ENCODE peak calls at places on chromosome 17, in six cellular contexts. B is H9, J is neuronal stem cell, N is IMR-90, O is mesenchymal stem cell, K is H1. R is an unnamed sample.

GRCh38 chr17:71286625-71287024 is 834.2 kb upstream of the SOX9 start:
- DNase-seq in B (peak; percentile 50), J (no peak), N (no peak), O (no peak), K (no peak), R (no peak)

GRCh38 chr17:7929158-7930029 is at the start of gene KCNAB3:
- DNase-seq in B (peak; percentile 93), J (peak; percentile 69), N (peak; percentile 69), O (peak; percentile 67), K (no peak), R (peak; percentile 38)

GRCh38 chr17:41962768-41963434 is 3.7 kb upstream of the CNP start:
- DNase-seq in B (peak; percentile 92), J (peak; percentile 79), N (peak; percentile 53), O (peak; percentile 71), K (peak; percentile 66), R (peak; percentile 74)

GRCh38 chr17:82959990-82960418 is 119.4 kb upstream of the METRNL start:
- DNase-seq in B (peak; percentile 24), J (no peak), N (no peak), O (no peak), K (no peak), R (no peak)

GRCh38 chr17:76270770-76271668 is 5.9 kb downstream of the UBALD2 start:
- DNase-seq in B (no peak), J (no peak), N (no peak), O (no peak), K (no peak), R (peak; percentile 31)

GRCh38 chr17:69588316-69588715 is 173.8 kb downstream of the MAP2K6 start:
- DNase-seq in B (no peak), J (no peak), N (no peak), O (no peak), K (no peak), R (no peak)

GRCh38 chr17:64073771-64074703 is 53.6 kb upstream of the ICAM2 start:
- DNase-seq in B (no peak), J (no peak), N (no peak), O (no peak), K (no peak), R (no peak)

GRCh38 chr17:76271669-76272540 is 6.8 kb downstream of the UBALD2 start:
- DNase-seq in B (peak; percentile 79), J (no peak), N (no peak), O (peak; percentile 41), K (no peak), R (peak; percentile 38)

GRCh38 chr17:68600881-68601564 is at the start of gene FAM20A:
- DNase-seq in B (peak; percentile 68), J (no peak), N (no peak), O (peak; percentile 16), K (no peak), R (no peak)

GRCh38 chr17:28105501-28105900 is 63.0 kb downstream of the NLK start:
- DNase-seq in B (no peak), J (no peak), N (no peak), O (no peak), K (no peak), R (no peak)

GRCh38 chr17:77831497-77832179 is 126.9 kb upstream of the TNRC6C start:
- DNase-seq in B (no peak), J (no peak), N (peak; percentile 77), O (peak; percentile 55), K (no peak), R (no peak)

DNA sequence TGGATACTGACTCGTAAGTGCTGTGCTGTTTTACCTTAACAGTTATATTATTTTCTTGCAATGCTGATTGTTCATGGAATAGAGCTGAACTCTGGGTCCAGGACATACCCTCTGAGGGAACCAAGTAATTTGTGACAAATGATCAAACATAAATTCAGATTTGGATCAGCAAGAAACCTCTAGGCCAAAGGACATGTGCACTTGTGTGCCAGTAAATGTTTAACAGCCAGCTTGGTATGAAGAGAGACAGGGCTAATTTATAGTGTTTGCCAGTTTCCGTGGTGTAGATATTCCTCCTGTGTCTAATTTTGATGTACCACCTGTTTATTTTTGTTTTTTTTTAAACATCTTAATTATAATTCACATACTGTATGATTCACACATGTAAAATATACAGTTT is 30.8 kb upstream of the MRC2 start:
- DNase-seq in B (no peak), J (no peak), N (no peak), O (no peak), K (no peak), R (no peak)
- H3K14ac ChIP-seq in B (no peak overlapping the region), J (no peak overlapping the region), N (no peak overlapping the region), O (no peak overlapping the region), K (no peak overlapping the region), R (no peak overlapping the region)

GRCh38 chr17:80624864-80625263 is 80.2 kb downstream of the RPTOR start:
- DNase-seq in B (no peak), J (no peak), N (no peak), O (no peak), K (no peak), R (no peak)
- H3K14ac ChIP-seq in B (no peak overlapping the region), J (no peak overlapping the region), N (no peak overlapping the region), O (no peak overlapping the region), K (no peak overlapping the region), R (no peak overlapping the region)

DNA sequence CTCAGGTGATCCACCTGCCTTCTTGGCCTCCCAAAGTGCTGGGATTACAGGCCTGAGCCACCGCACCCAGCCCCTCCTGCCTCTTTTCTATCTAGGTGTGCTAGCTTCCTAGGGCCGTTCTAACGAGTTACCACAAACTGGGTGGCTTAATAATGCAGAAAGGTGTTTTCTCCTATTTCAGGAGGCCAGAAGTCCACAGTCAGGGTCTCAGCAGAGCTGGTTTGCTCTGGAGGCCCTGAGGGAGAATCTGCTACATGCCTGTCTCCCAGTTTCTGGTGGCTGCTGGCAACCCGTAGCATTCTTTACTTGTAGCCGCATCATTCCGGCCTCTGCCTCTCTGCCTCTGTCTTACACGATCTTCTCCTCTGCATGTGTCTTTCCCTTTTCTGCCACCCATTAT is 89.2 kb downstream of the NTN1 start:
- DNase-seq in B (no peak), J (no peak), N (no peak), O (no peak), K (no peak), R (peak; percentile 90)
- H3K14ac ChIP-seq in B (peak overlapping the region; percentile 39), J (no peak overlapping the region), N (no peak overlapping the region), O (no peak overlapping the region), K (no peak overlapping the region), R (no peak overlapping the region)

DNA sequence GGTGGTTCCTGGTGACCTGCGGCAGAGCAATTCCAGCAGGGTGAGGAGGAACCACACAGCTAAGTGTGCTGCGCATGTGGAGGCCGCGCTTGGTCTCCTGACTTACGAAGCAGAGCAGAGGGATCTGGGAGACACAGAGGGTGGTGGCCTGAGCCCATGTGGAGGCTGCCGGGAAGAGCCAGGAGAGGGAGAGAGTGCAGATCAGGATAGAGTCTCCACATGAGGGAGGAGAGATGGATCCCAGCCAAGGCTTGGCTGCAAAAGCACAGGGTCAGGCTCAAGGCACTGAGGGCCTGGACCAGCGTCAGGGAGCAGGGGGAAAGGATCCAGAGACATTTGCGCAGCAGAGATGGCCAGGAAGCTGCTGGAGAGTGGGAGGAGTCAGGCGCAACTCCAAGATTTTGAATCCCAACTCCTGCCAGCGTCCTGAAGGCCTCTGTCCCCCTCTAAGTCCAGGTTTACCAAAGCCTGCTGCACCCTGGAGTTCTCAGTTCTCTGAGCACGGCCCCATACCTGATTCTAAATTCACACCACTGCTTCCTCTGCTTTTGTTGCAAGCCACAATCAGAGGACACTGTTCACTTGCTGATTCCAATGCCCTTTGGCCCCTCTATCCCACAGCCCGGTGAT is 11.3 kb upstream of the MLLT6 start:
- DNase-seq in B (peak; percentile 25), J (no peak), N (peak; percentile 51), O (peak; percentile 17), K (no peak), R (no peak)
- H3K14ac ChIP-seq in B (peak overlapping the region; percentile 4), J (no peak overlapping the region), N (peak overlapping the region; percentile 59), O (no peak overlapping the region), K (no peak overlapping the region), R (no peak overlapping the region)

DNA sequence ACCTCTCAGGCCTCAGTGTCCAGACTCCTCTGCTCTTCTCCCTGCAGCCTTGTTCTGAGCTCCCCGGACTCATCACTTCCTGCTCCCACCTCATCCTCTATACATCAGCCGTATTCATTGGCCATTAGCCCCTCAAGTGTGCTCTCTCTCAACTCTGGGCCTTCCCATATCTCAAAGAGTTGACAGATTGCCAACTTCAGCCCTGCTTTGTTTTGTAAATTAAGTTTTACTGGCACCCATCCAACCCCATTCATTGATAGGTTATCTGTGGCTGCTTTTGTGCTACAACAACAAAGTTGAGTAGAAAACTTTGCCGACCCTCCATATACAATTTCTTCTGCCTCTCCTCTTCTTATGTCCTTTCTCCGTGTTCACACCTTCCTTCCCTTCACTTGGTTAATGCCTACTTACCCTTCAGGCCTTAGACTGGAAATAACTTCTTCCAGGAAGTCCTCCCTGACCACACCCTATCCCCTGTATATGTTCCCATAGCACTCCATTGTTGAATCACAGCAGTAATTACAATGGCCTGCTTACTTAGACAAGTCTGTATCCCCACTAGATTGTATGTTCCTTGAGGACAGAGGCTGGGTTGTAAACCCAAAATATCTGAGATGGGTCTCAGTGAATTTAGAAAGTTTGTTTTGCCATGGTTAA is 63.3 kb upstream of the TANC2 start:
- DNase-seq in B (no peak), J (no peak), N (no peak), O (no peak), K (no peak), R (no peak)
- H3K14ac ChIP-seq in B (no peak overlapping the region), J (no peak overlapping the region), N (no peak overlapping the region), O (peak overlapping the region; percentile 71), K (no peak overlapping the region), R (peak overlapping the region; percentile 21)

DNA sequence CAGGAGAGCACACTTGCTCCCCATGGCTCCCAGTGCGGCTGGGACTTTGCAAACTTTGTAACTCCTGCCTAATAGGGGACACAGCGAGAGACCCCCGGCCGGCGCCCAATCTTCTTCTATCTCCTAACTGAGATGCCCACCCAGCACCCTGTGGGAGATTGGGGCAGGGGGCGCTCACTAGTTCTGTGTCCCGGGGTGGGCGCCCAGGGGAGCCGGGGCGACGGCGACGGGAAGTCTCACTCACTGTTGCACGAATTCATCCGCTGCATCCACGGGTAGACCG is 3.9 kb upstream of the HOXB5 start:
- DNase-seq in B (no peak), J (no peak), N (no peak), O (no peak), K (no peak), R (no peak)
- H3K14ac ChIP-seq in B (no peak overlapping the region), J (no peak overlapping the region), N (peak overlapping the region; percentile 97), O (peak overlapping the region; percentile 39), K (no peak overlapping the region), R (peak overlapping the region; percentile 19)

GRCh38 chr17:65531508-65532431 is 29.7 kb downstream of the AXIN2 start:
- DNase-seq in B (no peak), J (no peak), N (peak; percentile 67), O (peak; percentile 77), K (no peak), R (peak; percentile 88)
- H3K14ac ChIP-seq in B (no peak overlapping the region), J (no peak overlapping the region), N (peak overlapping the region; percentile 44), O (no peak overlapping the region), K (no peak overlapping the region), R (peak overlapping the region; percentile 84)

DNA sequence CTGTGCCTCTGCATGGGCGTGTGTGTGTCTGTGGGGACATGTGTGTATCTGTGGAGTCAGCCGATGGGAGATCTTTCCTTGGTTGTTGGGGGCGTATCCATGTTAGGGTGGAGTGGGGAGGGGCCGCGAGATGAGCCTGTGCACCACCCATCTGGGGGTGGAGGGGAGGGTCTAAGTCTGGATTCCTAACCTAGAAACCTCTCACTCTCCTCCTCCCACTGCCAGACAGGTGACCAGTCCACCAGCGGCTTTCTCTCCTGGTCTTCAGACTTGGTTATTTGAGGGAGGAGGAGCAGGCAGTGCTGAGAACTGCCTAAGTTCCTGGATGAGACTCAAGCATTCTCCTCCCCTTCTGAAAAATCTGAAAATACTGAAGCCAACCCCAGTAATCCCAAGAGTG is 881 bp upstream of the NEUROD2 start:
- DNase-seq in B (peak; percentile 54), J (no peak), N (no peak), O (no peak), K (no peak), R (no peak)
- H3K14ac ChIP-seq in B (no peak overlapping the region), J (no peak overlapping the region), N (no peak overlapping the region), O (no peak overlapping the region), K (no peak overlapping the region), R (no peak overlapping the region)

R was measured in trophoblast cell.